ENCODE peak calls at places on chromosomes 5 and 9, in ten cellular contexts. One of them, this sample, is unnamed.

GRCh38 chr9:13804532-13804931 is 509.4 kb downstream of the NFIB start:
- DNase-seq in HS-5: no peak
- DNase-seq in NCI-H345: no peak
- DNase-seq in iris pigment epithelial cell: no peak
- DNase-seq in ACHN: peak
- DNase-seq in T1000: no peak
- DNase-seq in fibroblast of mammary gland: peak
- DNase-seq in H7: no peak
- DNase-seq in H1: no peak
- DNase-seq in RWPE1: no peak
- DNase-seq in this sample: no peak

GRCh38 chr5:132226516-132227234 is 978 bp downstream of the P4HA2 start:
- DNase-seq in H7: no peak
- DNase-seq in HS-5: no peak
- DNase-seq in NCI-H345: no peak
- DNase-seq in RWPE1: no peak
- DNase-seq in fibroblast of mammary gland: peak
- DNase-seq in iris pigment epithelial cell: no peak
- DNase-seq in H1: peak
- DNase-seq in T1000: no peak
- DNase-seq in ACHN: peak
- DNase-seq in this sample: no peak

GRCh38 chr5:100517301-100517974 is 17.7 kb upstream of the FAM174A start:
- DNase-seq in NCI-H345: peak
- DNase-seq in H1: no peak
- DNase-seq in H7: no peak
- DNase-seq in fibroblast of mammary gland: no peak
- DNase-seq in iris pigment epithelial cell: no peak
- DNase-seq in T1000: no peak
- DNase-seq in ACHN: no peak
- DNase-seq in HS-5: no peak
- DNase-seq in RWPE1: peak
- DNase-seq in this sample: no peak

GRCh38 chr5:115773010-115773580 is 43.4 kb downstream of the CDO1 start:
- DNase-seq in T1000: no peak
- DNase-seq in ACHN: no peak
- DNase-seq in RWPE1: no peak
- DNase-seq in H7: no peak
- DNase-seq in iris pigment epithelial cell: no peak
- DNase-seq in NCI-H345: no peak
- DNase-seq in H1: no peak
- DNase-seq in HS-5: no peak
- DNase-seq in fibroblast of mammary gland: peak
- DNase-seq in this sample: no peak

GRCh38 chr5:172757394-172758010 is 13.5 kb downstream of the DUSP1 start:
- DNase-seq in NCI-H345: no peak
- DNase-seq in H1: no peak
- DNase-seq in ACHN: peak
- DNase-seq in T1000: peak
- DNase-seq in iris pigment epithelial cell: no peak
- DNase-seq in RWPE1: no peak
- DNase-seq in fibroblast of mammary gland: no peak
- DNase-seq in H7: no peak
- DNase-seq in HS-5: no peak
- DNase-seq in this sample: no peak

GRCh38 chr5:173483160-173483559 is 133.3 kb downstream of the BOD1 start:
- DNase-seq in NCI-H345: no peak
- DNase-seq in H1: no peak
- DNase-seq in RWPE1: no peak
- DNase-seq in ACHN: no peak
- DNase-seq in fibroblast of mammary gland: no peak
- DNase-seq in H7: no peak
- DNase-seq in HS-5: no peak
- DNase-seq in T1000: no peak
- DNase-seq in iris pigment epithelial cell: no peak
- DNase-seq in this sample: no peak

GRCh38 chr9:137630684-137631083 is 11.9 kb downstream of the EHMT1 start:
- DNase-seq in ACHN: no peak
- DNase-seq in iris pigment epithelial cell: peak
- DNase-seq in NCI-H345: no peak
- DNase-seq in HS-5: no peak
- DNase-seq in fibroblast of mammary gland: peak
- DNase-seq in T1000: no peak
- DNase-seq in H1: no peak
- DNase-seq in H7: no peak
- DNase-seq in RWPE1: no peak
- DNase-seq in this sample: no peak

GRCh38 chr5:157535042-157535865 is 40.3 kb downstream of the ADAM19 start:
- DNase-seq in H7: no peak
- DNase-seq in ACHN: no peak
- DNase-seq in HS-5: no peak
- DNase-seq in iris pigment epithelial cell: peak
- DNase-seq in T1000: no peak
- DNase-seq in RWPE1: no peak
- DNase-seq in H1: no peak
- DNase-seq in NCI-H345: no peak
- DNase-seq in fibroblast of mammary gland: peak
- DNase-seq in this sample: no peak

GRCh38 chr5:14397717-14398116 is 183.9 kb upstream of the OTULINL start:
- DNase-seq in fibroblast of mammary gland: peak
- DNase-seq in ACHN: peak
- DNase-seq in T1000: no peak
- DNase-seq in iris pigment epithelial cell: peak
- DNase-seq in RWPE1: no peak
- DNase-seq in NCI-H345: no peak
- DNase-seq in H1: no peak
- DNase-seq in HS-5: peak
- DNase-seq in H7: no peak
- DNase-seq in this sample: peak

GRCh38 chr9:107784235-107784958 is 294.8 kb upstream of the KLF4 start:
- DNase-seq in H7: no peak
- DNase-seq in T1000: peak
- DNase-seq in HS-5: peak
- DNase-seq in H1: no peak
- DNase-seq in ACHN: no peak
- DNase-seq in RWPE1: no peak
- DNase-seq in NCI-H345: no peak
- DNase-seq in fibroblast of mammary gland: peak
- DNase-seq in iris pigment epithelial cell: peak
- DNase-seq in this sample: peak

GRCh38 chr9:12922209-12922914 is 147.5 kb downstream of the LURAP1L start:
- DNase-seq in HS-5: no peak
- DNase-seq in RWPE1: no peak
- DNase-seq in H1: no peak
- DNase-seq in NCI-H345: no peak
- DNase-seq in T1000: no peak
- DNase-seq in H7: no peak
- DNase-seq in iris pigment epithelial cell: peak
- DNase-seq in ACHN: no peak
- DNase-seq in fibroblast of mammary gland: peak
- DNase-seq in this sample: no peak

GRCh38 chr9:21616082-21616778 is 134.1 kb upstream of the IFNE start:
- DNase-seq in ACHN: no peak
- DNase-seq in fibroblast of mammary gland: peak
- DNase-seq in T1000: peak
- DNase-seq in H1: no peak
- DNase-seq in iris pigment epithelial cell: peak
- DNase-seq in HS-5: peak
- DNase-seq in NCI-H345: no peak
- DNase-seq in RWPE1: peak
- DNase-seq in H7: no peak
- DNase-seq in this sample: peak

GRCh38 chr5:137741718-137742117 is 5.8 kb upstream of the KLHL3 start:
- DNase-seq in H1: peak
- DNase-seq in iris pigment epithelial cell: no peak
- DNase-seq in ACHN: no peak
- DNase-seq in T1000: no peak
- DNase-seq in fibroblast of mammary gland: no peak
- DNase-seq in HS-5: no peak
- DNase-seq in H7: no peak
- DNase-seq in RWPE1: no peak
- DNase-seq in NCI-H345: peak
- DNase-seq in this sample: no peak

GRCh38 chr5:50666261-50667078 is at the start of gene PARP8:
- DNase-seq in H1: peak
- DNase-seq in fibroblast of mammary gland: peak
- DNase-seq in T1000: peak
- DNase-seq in iris pigment epithelial cell: peak
- DNase-seq in NCI-H345: peak
- DNase-seq in ACHN: peak
- DNase-seq in RWPE1: peak
- DNase-seq in HS-5: peak
- DNase-seq in H7: peak
- DNase-seq in this sample: no peak

GRCh38 chr5:102778478-102778877 is 23.4 kb downstream of the PAM start:
- DNase-seq in ACHN: no peak
- DNase-seq in fibroblast of mammary gland: peak
- DNase-seq in H1: no peak
- DNase-seq in HS-5: no peak
- DNase-seq in iris pigment epithelial cell: peak
- DNase-seq in NCI-H345: no peak
- DNase-seq in RWPE1: peak
- DNase-seq in H7: no peak
- DNase-seq in T1000: no peak
- DNase-seq in this sample: no peak

GRCh38 chr9:134069536-134070399 is 1.9 kb upstream of the BRD3 start:
- DNase-seq in ACHN: no peak
- DNase-seq in T1000: no peak
- DNase-seq in H7: peak
- DNase-seq in fibroblast of mammary gland: no peak
- DNase-seq in HS-5: no peak
- DNase-seq in NCI-H345: no peak
- DNase-seq in RWPE1: no peak
- DNase-seq in iris pigment epithelial cell: no peak
- DNase-seq in H1: no peak
- DNase-seq in this sample: no peak

GRCh38 chr9:70421020-70421271 is 6.5 kb upstream of the KLF9 start:
- DNase-seq in T1000: no peak
- DNase-seq in fibroblast of mammary gland: no peak
- DNase-seq in iris pigment epithelial cell: no peak
- DNase-seq in H7: no peak
- DNase-seq in ACHN: no peak
- DNase-seq in H1: no peak
- DNase-seq in NCI-H345: no peak
- DNase-seq in RWPE1: peak
- DNase-seq in HS-5: no peak
- DNase-seq in this sample: no peak

GRCh38 chr5:178223196-178223773 is 9.3 kb downstream of the PHYKPL start:
- DNase-seq in H1: no peak
- DNase-seq in RWPE1: no peak
- DNase-seq in H7: no peak
- DNase-seq in ACHN: no peak
- DNase-seq in iris pigment epithelial cell: no peak
- DNase-seq in T1000: no peak
- DNase-seq in HS-5: no peak
- DNase-seq in fibroblast of mammary gland: no peak
- DNase-seq in NCI-H345: no peak
- DNase-seq in this sample: no peak

GRCh38 chr5:7828269-7828668 is 22.7 kb downstream of the CFAP90 start:
- DNase-seq in HS-5: no peak
- DNase-seq in H1: no peak
- DNase-seq in fibroblast of mammary gland: no peak
- DNase-seq in T1000: no peak
- DNase-seq in NCI-H345: peak
- DNase-seq in H7: no peak
- DNase-seq in ACHN: peak
- DNase-seq in iris pigment epithelial cell: no peak
- DNase-seq in RWPE1: no peak
- DNase-seq in this sample: no peak

GRCh38 chr5:79133121-79133656 is 21.6 kb downstream of the BHMT start:
- DNase-seq in iris pigment epithelial cell: peak
- DNase-seq in HS-5: peak
- DNase-seq in H1: no peak
- DNase-seq in T1000: no peak
- DNase-seq in RWPE1: no peak
- DNase-seq in H7: no peak
- DNase-seq in ACHN: peak
- DNase-seq in NCI-H345: peak
- DNase-seq in fibroblast of mammary gland: peak
- DNase-seq in this sample: peak

GRCh38 chr5:66072031-66072430 is 72.1 kb upstream of the SREK1 start:
- DNase-seq in H1: no peak
- DNase-seq in HS-5: no peak
- DNase-seq in H7: no peak
- DNase-seq in ACHN: no peak
- DNase-seq in RWPE1: no peak
- DNase-seq in fibroblast of mammary gland: peak
- DNase-seq in T1000: no peak
- DNase-seq in iris pigment epithelial cell: no peak
- DNase-seq in NCI-H345: no peak
- DNase-seq in this sample: no peak

GRCh38 chr9:91334053-91334452 is 27.7 kb downstream of the AUH start:
- DNase-seq in RWPE1: peak
- DNase-seq in HS-5: no peak
- DNase-seq in iris pigment epithelial cell: peak
- DNase-seq in H7: no peak
- DNase-seq in H1: no peak
- DNase-seq in T1000: no peak
- DNase-seq in ACHN: no peak
- DNase-seq in NCI-H345: no peak
- DNase-seq in fibroblast of mammary gland: peak
- DNase-seq in this sample: no peak

GRCh38 chr9:98627291-98627690 is 81.4 kb downstream of the GABBR2 start:
- DNase-seq in iris pigment epithelial cell: peak
- DNase-seq in NCI-H345: no peak
- DNase-seq in HS-5: no peak
- DNase-seq in fibroblast of mammary gland: peak
- DNase-seq in H7: no peak
- DNase-seq in T1000: no peak
- DNase-seq in RWPE1: no peak
- DNase-seq in ACHN: no peak
- DNase-seq in H1: no peak
- DNase-seq in this sample: no peak

GRCh38 chr5:102627311-102627710 is 127.8 kb upstream of the PAM start:
- DNase-seq in H1: no peak
- DNase-seq in H7: no peak
- DNase-seq in iris pigment epithelial cell: peak
- DNase-seq in fibroblast of mammary gland: peak
- DNase-seq in NCI-H345: no peak
- DNase-seq in ACHN: no peak
- DNase-seq in RWPE1: peak
- DNase-seq in T1000: no peak
- DNase-seq in HS-5: peak
- DNase-seq in this sample: no peak

GRCh38 chr5:172322028-172322965 is 38.7 kb upstream of the UBTD2 start:
- DNase-seq in fibroblast of mammary gland: no peak
- DNase-seq in NCI-H345: peak
- DNase-seq in HS-5: no peak
- DNase-seq in T1000: no peak
- DNase-seq in H1: no peak
- DNase-seq in ACHN: peak
- DNase-seq in RWPE1: peak
- DNase-seq in H7: no peak
- DNase-seq in iris pigment epithelial cell: no peak
- DNase-seq in this sample: no peak

GRCh38 chr5:117302473-117302872 is 727.9 kb upstream of the SEMA6A start:
- DNase-seq in ACHN: no peak
- DNase-seq in NCI-H345: no peak
- DNase-seq in RWPE1: no peak
- DNase-seq in H7: no peak
- DNase-seq in fibroblast of mammary gland: no peak
- DNase-seq in HS-5: no peak
- DNase-seq in H1: no peak
- DNase-seq in iris pigment epithelial cell: no peak
- DNase-seq in T1000: no peak
- DNase-seq in this sample: no peak

GRCh38 chr9:88364706-88365105 is 23.5 kb upstream of the SPIN1 start:
- DNase-seq in HS-5: no peak
- DNase-seq in RWPE1: no peak
- DNase-seq in iris pigment epithelial cell: no peak
- DNase-seq in H7: no peak
- DNase-seq in fibroblast of mammary gland: no peak
- DNase-seq in T1000: no peak
- DNase-seq in NCI-H345: no peak
- DNase-seq in H1: no peak
- DNase-seq in ACHN: no peak
- DNase-seq in this sample: no peak

GRCh38 chr9:34375901-34376595 is 650 bp downstream of the MYORG start:
- DNase-seq in iris pigment epithelial cell: peak
- DNase-seq in HS-5: no peak
- DNase-seq in NCI-H345: peak
- DNase-seq in RWPE1: peak
- DNase-seq in ACHN: peak
- DNase-seq in fibroblast of mammary gland: peak
- DNase-seq in H1: no peak
- DNase-seq in T1000: no peak
- DNase-seq in H7: peak
- DNase-seq in this sample: no peak